ENCODE peak calls at places on chromosomes 13 and 19, in nine cellular contexts. P, C, T, A, O, J, R, K and W are unnamed samples.

GRCh38 chr19:1875646-1876493 is 9.4 kb downstream of the ABHD17A start:
- DNase-seq in P (peak), C (peak), T (peak), A (peak), O (no peak), J (peak), R (peak), K (peak), W (peak)

GRCh38 chr13:21297452-21297851 is 121.0 kb downstream of the MRPL57 start:
- DNase-seq in P (peak), C (no peak), T (no peak), A (no peak), O (no peak), J (no peak), R (no peak), K (no peak), W (peak)

GRCh38 chr13:34816543-34816942 is 125.5 kb upstream of the NBEA start:
- DNase-seq in P (peak), C (no peak), T (no peak), A (peak), O (peak), J (no peak), R (no peak), K (no peak), W (peak)

GRCh38 chr13:112859817-112860190 is 109.2 kb upstream of the MCF2L start:
- DNase-seq in P (peak), C (no peak), T (no peak), A (peak), O (no peak), J (no peak), R (no peak), K (no peak), W (peak)

GRCh38 chr19:1811472-1811894 is 593 bp downstream of the ATP8B3 start:
- DNase-seq in P (peak), C (peak), T (peak), A (no peak), O (no peak), J (no peak), R (no peak), K (no peak), W (peak)

GRCh38 chr19:23957660-23958281 is 43.1 kb downstream of the ZNF726 start:
- DNase-seq in P (peak), C (no peak), T (no peak), A (no peak), O (peak), J (peak), R (no peak), K (no peak), W (peak)

GRCh38 chr19:43620061-43621001 is 902 bp upstream of the ZNF428 start:
- DNase-seq in P (no peak), C (no peak), T (no peak), A (no peak), O (no peak), J (no peak), R (no peak), K (no peak), W (no peak)

GRCh38 chr19:56253737-56254136 is 18.8 kb upstream of the EDDM13 start:
- DNase-seq in P (peak), C (no peak), T (peak), A (peak), O (peak), J (peak), R (no peak), K (no peak), W (peak)

GRCh38 chr19:42272535-42272897 is 3.5 kb downstream of the CIC start:
- DNase-seq in P (no peak), C (peak), T (no peak), A (no peak), O (no peak), J (no peak), R (no peak), K (no peak), W (no peak)

GRCh38 chr13:48078251-48078656 is 16.6 kb downstream of the MED4 start:
- DNase-seq in P (no peak), C (no peak), T (no peak), A (no peak), O (no peak), J (no peak), R (no peak), K (no peak), W (no peak)

GRCh38 chr13:19587635-19588300 is 26.4 kb upstream of the TPTE2 start:
- DNase-seq in P (peak), C (no peak), T (no peak), A (no peak), O (peak), J (no peak), R (peak), K (no peak), W (peak)

GRCh38 chr19:17974551-17974950 is 7.6 kb downstream of the KCNN1 start:
- DNase-seq in P (no peak), C (no peak), T (no peak), A (no peak), O (no peak), J (no peak), R (no peak), K (no peak), W (no peak)

GRCh38 chr19:2064788-2065524 is 13.9 kb upstream of the MKNK2 start:
- DNase-seq in P (peak), C (no peak), T (no peak), A (no peak), O (no peak), J (no peak), R (peak), K (no peak), W (no peak)

GRCh38 chr13:71621152-71622124 is 245.6 kb downstream of the DACH1 start:
- DNase-seq in P (no peak), C (no peak), T (peak), A (no peak), O (no peak), J (no peak), R (no peak), K (no peak), W (no peak)

GRCh38 chr13:27621116-27621365 is 651 bp upstream of the POLR1D start:
- DNase-seq in P (no peak), C (no peak), T (no peak), A (no peak), O (no peak), J (no peak), R (no peak), K (no peak), W (no peak)

GRCh38 chr13:31372454-31372853 is 172.7 kb downstream of the B3GLCT start:
- DNase-seq in P (no peak), C (no peak), T (no peak), A (no peak), O (no peak), J (no peak), R (no peak), K (no peak), W (no peak)

GRCh38 chr13:95050800-95051620 is 250.2 kb downstream of the ABCC4 start:
- DNase-seq in P (no peak), C (no peak), T (no peak), A (no peak), O (no peak), J (no peak), R (no peak), K (no peak), W (no peak)

GRCh38 chr19:34173145-34173956 is 1.0 kb downstream of the LSM14A start:
- DNase-seq in P (peak), C (peak), T (peak), A (peak), O (no peak), J (no peak), R (peak), K (peak), W (peak)

GRCh38 chr19:8609210-8610040 is 1.1 kb downstream of the ADAMTS10 start:
- DNase-seq in P (peak), C (peak), T (peak), A (peak), O (no peak), J (no peak), R (peak), K (peak), W (peak)

GRCh38 chr19:4197625-4198466 is 15.4 kb downstream of the ANKRD24 start:
- DNase-seq in P (peak), C (no peak), T (peak), A (no peak), O (no peak), J (no peak), R (no peak), K (peak), W (no peak)
- H3K4me3 ChIP-seq in P (no peak), C (no peak), T (peak), A (no peak), O (no peak), J (no peak), R (no peak), K (peak), W (no peak)

DNA sequence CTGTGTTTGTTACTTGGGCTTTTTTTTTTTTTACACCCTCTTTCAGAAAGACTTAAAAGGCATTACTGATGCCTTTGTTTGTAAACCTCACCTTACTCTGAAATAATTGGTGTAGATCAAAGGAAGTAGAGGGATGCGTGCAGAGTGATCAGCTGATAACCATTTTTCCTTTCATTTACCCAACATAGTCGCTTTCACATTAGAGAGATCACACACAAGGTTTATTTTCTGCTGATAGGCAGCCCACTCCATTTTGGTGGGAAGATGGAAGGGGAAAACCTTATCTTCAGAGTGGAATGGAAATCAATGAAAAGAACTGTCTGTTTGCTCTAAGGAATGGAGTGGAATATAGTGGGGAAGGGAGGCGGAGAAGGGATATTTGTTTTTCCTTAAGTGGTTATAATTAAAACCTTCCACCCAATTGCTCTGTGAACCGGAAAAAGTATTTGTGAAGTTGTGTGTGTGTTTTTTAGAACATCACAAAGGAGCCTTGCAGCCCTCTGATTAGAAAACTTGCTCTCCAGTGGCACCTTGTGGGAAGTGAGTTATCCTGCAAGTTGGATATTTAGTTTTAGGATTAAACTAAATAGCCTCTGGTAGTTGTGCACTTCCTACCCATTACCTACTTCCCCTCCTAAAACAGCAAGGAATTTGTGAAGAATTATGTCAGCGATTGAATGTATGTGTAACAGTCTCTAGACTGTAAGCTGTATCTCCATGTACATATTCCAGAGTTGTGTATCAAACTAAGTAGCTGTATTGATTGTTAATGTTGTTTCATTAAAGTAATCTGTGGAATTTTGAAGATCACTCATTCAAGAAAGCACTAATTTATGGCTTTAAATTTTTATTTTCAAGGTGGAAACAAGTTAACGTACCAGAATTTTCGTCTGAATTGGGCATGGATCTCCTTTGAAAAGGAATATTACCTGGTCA is 76.8 kb downstream of the FREM2 start:
- DNase-seq in P (peak), C (no peak), T (peak), A (peak), O (peak), J (peak), R (peak), K (no peak), W (peak)
- TF ChIP-seq CTCF in P (peak), C (peak), T (peak), A (peak), O (peak), J (peak), R (peak), K (peak), W (peak)

GRCh38 chr13:23743269-23743668 is 145.9 kb downstream of the MIPEP start:
- DNase-seq in P (no peak), C (no peak), T (no peak), A (no peak), O (no peak), J (no peak), R (no peak), K (no peak), W (no peak)

GRCh38 chr13:23736541-23736940 is 152.7 kb downstream of the MIPEP start:
- DNase-seq in P (no peak), C (no peak), T (no peak), A (no peak), O (no peak), J (no peak), R (no peak), K (no peak), W (no peak)

GRCh38 chr13:23741879-23742510 is 147.2 kb downstream of the MIPEP start:
- DNase-seq in P (no peak), C (no peak), T (no peak), A (no peak), O (no peak), J (no peak), R (no peak), K (peak), W (no peak)

GRCh38 chr13:23740002-23740401 is 149.2 kb downstream of the MIPEP start:
- DNase-seq in P (no peak), C (no peak), T (no peak), A (no peak), O (no peak), J (no peak), R (no peak), K (no peak), W (no peak)

DNA sequence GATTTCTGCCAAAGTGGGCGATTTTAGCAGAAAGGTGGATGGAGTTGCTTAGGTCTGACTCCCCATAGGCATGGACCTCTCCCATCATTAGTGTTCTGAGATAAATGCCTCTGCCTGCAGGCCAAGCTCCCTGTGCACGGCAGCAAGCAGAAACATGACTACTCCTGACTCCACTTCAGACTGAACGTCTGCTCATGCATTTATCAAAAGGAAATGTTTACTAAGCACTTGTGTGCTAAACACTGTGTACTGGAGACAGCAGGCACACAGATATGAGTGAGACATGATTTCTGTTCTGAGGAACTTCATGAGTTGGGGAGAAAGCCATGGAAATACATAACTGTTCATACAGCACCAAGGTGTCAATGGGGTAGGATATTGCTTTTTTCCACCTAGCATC is 149.6 kb downstream of the MIPEP start:
- DNase-seq in P (no peak), C (no peak), T (peak), A (no peak), O (no peak), J (no peak), R (no peak), K (no peak), W (no peak)
- H3K4me3 ChIP-seq in P (no peak), C (no peak), T (no peak), A (no peak), O (no peak), J (no peak), R (no peak), K (no peak), W (no peak)

DNA sequence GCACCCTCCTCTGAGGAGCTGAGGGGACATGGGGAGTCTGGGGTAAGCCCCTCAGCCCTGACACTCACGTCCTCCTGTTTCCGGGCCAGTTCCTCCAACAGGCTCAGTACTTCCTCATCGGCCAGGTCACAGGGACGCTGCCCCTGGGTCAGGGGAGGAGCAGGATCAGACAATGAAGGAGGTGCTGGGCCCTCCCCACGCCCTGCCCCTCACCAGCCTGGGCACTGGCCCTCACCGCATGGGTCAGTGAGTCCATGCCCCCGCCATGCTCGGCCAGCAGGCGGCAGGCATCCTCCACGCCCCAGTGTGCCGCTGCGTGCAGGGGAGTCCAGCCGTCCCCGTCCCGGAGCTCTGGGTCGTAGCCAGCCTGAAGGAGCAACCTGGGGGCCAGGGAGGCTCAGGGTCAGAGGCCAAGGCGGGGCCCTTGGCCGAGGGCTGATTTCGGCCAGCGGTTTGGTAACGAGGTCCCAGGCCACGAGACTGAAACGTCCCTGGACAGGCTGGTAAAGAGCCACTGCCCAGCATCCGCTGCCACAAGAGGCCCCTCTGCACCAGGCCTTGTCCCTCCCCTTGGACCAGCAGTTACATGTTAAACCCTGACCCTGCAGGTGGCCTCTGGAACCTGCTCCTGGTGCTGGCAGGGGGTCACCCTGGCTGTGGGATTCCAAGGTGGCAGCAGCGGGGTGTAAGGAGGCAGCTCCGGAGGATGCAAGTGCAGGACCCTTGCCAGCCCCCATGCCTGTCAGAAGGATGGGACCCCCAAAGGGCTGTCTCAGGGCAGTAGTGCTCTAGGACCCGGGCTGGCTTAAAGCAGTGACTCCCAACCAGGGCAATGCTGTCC is 18.5 kb downstream of the PPP1R12C start:
- DNase-seq in P (no peak), C (no peak), T (no peak), A (no peak), O (no peak), J (no peak), R (no peak), K (no peak), W (no peak)
- TF ChIP-seq CTCF in P (no peak), C (no peak), T (no peak), A (no peak), O (no peak), J (no peak), R (peak), K (peak), W (no peak)

GRCh38 chr19:58326501-58326913 is 287 bp upstream of the ZSCAN22 start:
- DNase-seq in P (no peak), C (no peak), T (no peak), A (no peak), O (no peak), J (no peak), R (no peak), K (no peak), W (no peak)

GRCh38 chr19:58326914-58327726 is at the start of gene ZSCAN22:
- DNase-seq in P (peak), C (peak), T (peak), A (peak), O (peak), J (peak), R (peak), K (peak), W (peak)

GRCh38 chr19:58330458-58330857 is 3.7 kb downstream of the ZSCAN22 start:
- DNase-seq in P (peak), C (no peak), T (no peak), A (no peak), O (no peak), J (no peak), R (no peak), K (no peak), W (peak)

GRCh38 chr19:58328999-58329398 is 2.2 kb downstream of the ZSCAN22 start:
- DNase-seq in P (no peak), C (no peak), T (peak), A (no peak), O (no peak), J (no peak), R (no peak), K (peak), W (no peak)

DNA sequence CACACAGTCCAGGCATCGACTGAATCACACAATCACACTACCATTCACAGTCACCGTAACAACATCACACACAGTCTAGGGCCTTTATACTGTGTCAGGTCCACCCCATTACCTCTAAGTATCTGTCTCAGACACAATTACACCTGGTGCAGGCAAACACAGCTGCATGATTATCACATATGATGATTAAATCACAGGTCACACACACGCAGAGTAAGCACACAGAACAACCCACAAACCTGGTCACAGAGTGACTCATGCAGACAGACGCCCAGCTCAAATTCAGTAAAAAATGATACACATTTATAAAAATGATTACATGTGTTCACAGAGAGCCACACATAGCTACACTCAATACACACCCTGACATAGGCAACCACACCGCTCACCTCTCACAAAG is 1.2 kb upstream of the ZSCAN22 start:
- DNase-seq in P (no peak), C (no peak), T (no peak), A (no peak), O (no peak), J (no peak), R (no peak), K (no peak), W (no peak)
- H3K4me3 ChIP-seq in P (peak), C (peak), T (peak), A (peak), O (peak), J (peak), R (no peak), K (peak), W (peak)

DNA sequence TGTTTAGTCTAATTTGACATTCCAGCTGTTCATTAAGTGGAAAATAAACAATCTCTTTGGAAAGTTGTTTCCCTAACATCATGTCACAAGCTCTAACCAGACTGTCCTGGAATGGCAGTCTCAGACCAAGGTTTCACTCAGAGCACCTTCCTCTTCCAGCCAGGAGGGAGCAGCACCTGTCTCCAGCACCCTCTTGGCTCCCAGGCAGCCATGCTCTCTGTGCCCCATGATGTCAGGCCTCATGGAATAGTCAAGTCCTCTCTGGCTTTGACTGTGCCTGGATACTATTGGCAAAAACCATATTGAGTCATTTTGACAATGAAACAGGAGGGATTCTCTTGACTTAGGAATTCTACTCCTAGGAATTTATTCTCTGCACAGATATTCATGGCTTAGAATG is 171.4 kb downstream of the OXGR1 start:
- DNase-seq in P (no peak), C (no peak), T (peak), A (no peak), O (no peak), J (no peak), R (peak), K (no peak), W (peak)
- TF ChIP-seq CTCF in P (peak), C (no peak), T (peak), A (peak), O (no peak), J (no peak), R (no peak), K (peak), W (peak)

DNA sequence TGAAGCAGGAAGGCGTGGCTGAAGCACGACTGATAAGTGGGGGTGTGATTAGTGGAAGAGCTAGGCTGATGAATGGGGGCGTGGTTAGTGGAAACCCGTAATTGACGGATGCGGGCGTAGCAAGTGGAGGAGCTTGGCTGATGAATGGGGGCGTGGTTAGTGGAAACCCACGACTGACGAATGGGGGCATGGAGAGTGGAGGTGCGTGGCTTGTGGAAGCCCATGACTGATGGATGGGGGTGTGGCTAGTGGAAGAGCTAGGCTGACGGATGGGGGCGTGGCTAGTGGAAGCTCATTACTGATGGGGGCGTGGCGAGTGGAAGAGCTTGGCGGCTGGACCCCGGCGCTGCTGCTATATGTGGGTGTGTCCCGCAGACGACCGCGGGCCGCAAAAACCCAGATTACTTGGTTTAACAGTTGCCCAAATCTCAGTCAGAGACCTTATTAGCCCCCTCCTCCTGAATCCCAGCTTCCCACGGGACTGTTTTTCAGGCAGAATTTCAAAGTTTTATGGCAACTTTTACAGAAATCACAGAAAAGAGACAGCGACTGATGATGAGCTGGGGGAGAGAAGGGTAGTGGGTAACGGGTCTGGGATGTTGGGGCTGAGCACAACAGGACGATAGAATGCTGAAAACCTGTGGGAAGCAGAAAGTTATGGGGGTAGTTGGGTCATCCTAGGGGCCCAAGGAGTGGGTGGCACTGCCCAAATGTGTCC is 9.0 kb upstream of the MEIS3 start:
- DNase-seq in P (peak), C (peak), T (peak), A (peak), O (peak), J (peak), R (peak), K (peak), W (peak)
- H3K4me3 ChIP-seq in P (peak), C (no peak), T (peak), A (peak), O (peak), J (peak), R (no peak), K (peak), W (peak)